ENCODE peak calls at places on chromosomes 7 and 10, in four cellular contexts. U, D, M and V are unnamed samples.

GRCh38 chr10:5904227-5904626 is 14.2 kb downstream of the FBH1 start:
- DNase-seq in D (no peak), U (no peak), M (peak), V (no peak)

GRCh38 chr10:49600781-49601400 is 9.2 kb upstream of the SLC18A3 start:
- DNase-seq in M (no peak), D (no peak), U (no peak), V (no peak)

GRCh38 chr7:21946228-21946709 is 570 bp upstream of the CDCA7L start:
- DNase-seq in M (no peak), U (peak), D (peak), V (no peak)

GRCh38 chr10:3455385-3456334 is 283.1 kb upstream of the PITRM1 start:
- DNase-seq in D (no peak), U (no peak), M (no peak), V (no peak)

GRCh38 chr7:142636751-142637150 is 112.5 kb upstream of the PRSS1 start:
- DNase-seq in U (no peak), M (no peak), D (no peak), V (no peak)

GRCh38 chr7:100516135-100516812 is 22.7 kb upstream of the AGFG2 start:
- DNase-seq in U (peak), M (peak), D (no peak), V (peak)

GRCh38 chr10:132265878-132266496 is 41.8 kb downstream of the STK32C start:
- DNase-seq in D (no peak), U (no peak), M (no peak), V (no peak)

GRCh38 chr10:34809796-34810195 is 5.3 kb downstream of the PARD3 start:
- DNase-seq in D (no peak), M (no peak), U (no peak), V (no peak)

GRCh38 chr10:124164252-124164651 is 70.9 kb upstream of the CHST15 start:
- DNase-seq in U (no peak), M (no peak), D (no peak), V (no peak)

GRCh38 chr10:59289809-59290208 is 72.5 kb downstream of the FAM13C start:
- DNase-seq in U (no peak), D (no peak), M (no peak), V (no peak)

DNA sequence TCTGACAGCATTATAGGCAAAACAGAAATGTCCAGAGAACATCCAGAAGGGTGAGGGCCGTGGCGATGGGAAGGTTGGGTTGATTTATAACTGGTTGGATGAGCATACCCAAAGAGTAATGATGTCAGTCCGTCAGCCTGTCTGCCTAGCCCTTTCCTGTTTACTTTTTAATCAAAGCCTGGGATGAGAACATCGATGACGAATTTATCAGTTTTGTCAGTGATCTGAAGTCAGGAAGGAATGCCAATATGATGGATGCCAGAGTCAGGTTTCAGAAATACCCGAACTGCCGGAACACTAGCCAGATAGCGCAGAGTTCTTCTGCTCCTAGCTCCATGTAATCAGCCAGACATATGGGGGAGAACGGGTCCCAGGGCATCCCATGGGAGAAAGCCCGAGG is 33.8 kb upstream of the TRIM8 start:
- DNase-seq in U (no peak), M (no peak), D (no peak), V (no peak)
- TF ChIP-seq MYC in U (no peak), M (no peak), D (no peak), V (no peak)

DNA sequence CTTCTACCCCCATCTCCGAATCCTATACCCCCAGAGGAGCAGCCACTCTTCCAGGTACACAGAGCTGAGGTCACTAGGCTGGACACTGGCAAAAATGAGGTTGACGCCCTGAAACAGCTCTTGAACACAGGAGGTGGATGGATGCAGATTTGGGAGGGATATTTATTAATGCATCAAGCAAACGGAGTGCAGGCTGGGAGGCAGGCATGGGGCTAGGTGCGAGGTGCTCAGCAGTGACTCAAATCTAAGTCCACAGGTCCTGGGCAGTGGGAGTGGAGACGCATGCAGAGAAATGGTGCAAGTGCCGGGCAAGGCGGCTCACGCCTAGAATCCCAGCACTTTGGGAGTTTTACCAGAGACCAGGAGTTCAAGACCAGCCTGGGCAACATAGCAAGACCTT is 11.0 kb downstream of the GUSB start:
- DNase-seq in D (no peak), U (no peak), M (no peak), V (no peak)
- TF ChIP-seq KDM1A in D (no peak), U (no peak), M (no peak), V (no peak)

GRCh38 chr10:117420768-117421167 is 45.5 kb upstream of the PDZD8 start:
- DNase-seq in M (no peak), U (no peak), D (no peak), V (no peak)
- TF ChIP-seq MYC in M (no peak), U (no peak), D (no peak), V (no peak)

GRCh38 chr7:136526408-136527105 is 341.9 kb upstream of the CHRM2 start:
- DNase-seq in U (no peak), D (no peak), M (no peak), V (no peak)
- TF ChIP-seq KDM1A in U (no peak), D (no peak), M (no peak), V (no peak)

DNA sequence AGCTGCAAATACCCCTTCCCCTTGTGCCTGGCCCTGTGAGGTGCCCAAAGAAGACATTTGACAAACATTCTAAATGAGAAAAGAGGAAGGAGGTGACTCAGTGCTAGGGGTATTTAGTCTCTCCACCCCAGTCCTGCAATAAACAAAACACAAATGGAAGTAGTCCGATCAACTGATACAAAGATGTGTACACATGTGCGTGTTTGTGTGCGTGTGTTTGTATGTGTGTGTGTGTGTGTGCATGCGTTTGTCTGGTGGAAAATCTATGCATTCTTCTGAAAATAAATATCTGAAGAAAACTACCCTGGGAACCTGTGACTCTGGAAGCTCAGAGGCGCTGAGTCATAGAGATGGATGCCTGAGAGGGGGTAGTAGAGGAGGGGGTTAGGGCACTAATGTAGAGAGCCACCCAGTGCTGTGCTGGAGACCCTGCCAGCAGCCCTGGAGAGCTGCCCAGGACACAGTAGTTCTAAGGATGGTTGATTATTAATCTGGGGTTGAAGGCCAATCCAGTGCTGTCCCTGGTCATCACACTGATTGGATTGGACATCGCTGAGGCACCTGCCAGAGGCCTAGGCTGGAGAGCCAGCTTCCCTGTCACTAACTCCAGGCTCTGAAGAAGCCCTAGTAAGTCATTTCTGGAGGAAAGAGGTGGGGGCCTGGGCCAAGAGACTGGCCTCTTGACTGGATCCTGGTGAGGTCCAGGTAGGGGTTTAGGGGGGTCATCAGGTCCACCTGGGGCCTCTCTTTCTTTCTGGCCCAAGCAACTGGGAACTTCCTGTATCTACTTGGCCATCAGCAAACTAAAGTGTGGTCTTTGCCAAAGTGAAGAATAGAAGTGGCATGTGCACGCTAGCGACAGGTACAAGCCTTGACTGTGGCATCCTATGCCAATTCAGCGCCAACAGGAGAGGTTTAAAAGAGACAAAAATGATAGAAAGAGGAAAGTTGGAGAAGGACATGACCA is 18.5 kb downstream of the SFTPA1 start:
- DNase-seq in U (no peak), D (no peak), M (no peak), V (peak)
- TF ChIP-seq MYC in U (no peak), D (no peak), M (no peak), V (no peak)

GRCh38 chr10:69415049-69415448 is 1.7 kb downstream of the TACR2 start:
- DNase-seq in U (no peak), D (no peak), M (no peak), V (no peak)

GRCh38 chr10:69412232-69412631 is 4.5 kb downstream of the TACR2 start:
- DNase-seq in U (no peak), M (no peak), D (no peak), V (no peak)

GRCh38 chr10:69411476-69411875 is 5.2 kb downstream of the TACR2 start:
- DNase-seq in U (no peak), D (no peak), M (no peak), V (no peak)

GRCh38 chr10:69414036-69415018 is 2.4 kb downstream of the TACR2 start:
- DNase-seq in M (no peak), D (no peak), U (no peak), V (no peak)

GRCh38 chr10:69413221-69413865 is 3.4 kb downstream of the TACR2 start:
- DNase-seq in U (peak), D (peak), M (no peak), V (peak)
- TF ChIP-seq KDM1A in U (no peak), D (no peak), M (no peak), V (no peak)

DNA sequence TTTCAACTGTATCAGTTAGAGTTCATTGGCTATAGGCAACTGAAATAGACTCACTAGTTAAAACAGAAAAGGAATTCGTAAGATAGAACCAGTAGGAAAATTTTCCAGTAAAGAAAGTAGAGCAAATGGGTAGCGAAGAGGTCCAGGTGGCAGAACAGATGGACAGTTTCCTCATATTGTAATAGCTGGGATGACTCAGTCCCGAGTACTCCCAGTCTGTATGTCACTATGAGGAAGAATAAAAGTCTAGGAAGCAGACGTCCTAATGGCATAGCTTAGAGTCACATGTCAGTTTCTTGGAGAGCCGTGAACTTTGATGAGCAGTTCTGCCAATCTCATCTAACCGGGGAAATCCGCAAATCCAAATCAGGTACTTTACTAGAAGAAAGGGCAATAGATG is 95.3 kb downstream of the RNF32 start:
- DNase-seq in D (no peak), M (no peak), U (no peak), V (no peak)
- TF ChIP-seq MYC in D (no peak), M (no peak), U (no peak), V (no peak)

DNA sequence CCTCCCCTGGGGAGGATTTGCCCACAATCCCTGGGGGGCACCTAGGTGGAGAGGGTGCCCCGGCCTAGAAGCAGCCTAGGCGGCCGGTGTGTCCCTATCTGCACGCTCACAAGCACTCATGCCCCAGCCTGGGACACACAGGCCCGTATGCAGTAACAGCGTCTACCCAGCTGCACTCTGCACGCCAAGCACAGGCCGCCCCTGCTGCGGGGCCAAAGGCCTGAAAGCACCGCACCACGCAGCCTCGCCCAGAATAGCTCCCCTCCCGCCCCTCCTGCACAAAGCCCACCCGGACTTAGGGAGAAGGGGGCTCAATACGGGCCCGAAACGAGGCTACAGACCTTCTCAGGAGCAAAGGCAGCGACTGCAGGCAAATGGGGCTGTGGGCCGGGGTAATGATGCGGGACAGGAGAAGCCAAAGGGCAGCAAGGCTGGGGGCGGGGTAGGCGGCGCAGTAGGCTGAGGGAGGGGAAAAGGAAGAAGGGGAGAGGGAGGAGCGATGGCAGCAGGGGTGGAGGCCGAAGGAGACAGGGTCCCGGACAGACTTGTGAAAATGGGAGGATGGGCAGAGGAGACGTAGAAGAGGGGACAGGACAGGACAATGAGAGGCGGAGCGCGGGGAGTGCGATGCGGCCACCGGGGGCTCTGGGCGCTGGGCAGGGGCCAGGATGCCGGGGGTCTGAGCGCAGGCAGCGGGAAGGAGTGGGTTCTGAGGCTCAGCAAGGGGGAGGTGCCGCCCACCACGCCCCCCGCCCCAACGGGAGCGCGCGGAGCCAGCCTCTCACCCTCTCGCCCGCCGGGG is 544 bp downstream of the GPRIN2 start:
- DNase-seq in U (peak), M (no peak), D (no peak), V (no peak)
- TF ChIP-seq KDM1A in U (no peak), M (no peak), D (no peak), V (no peak)